ENCODE peak calls at places on chromosomes 7 and 10, in nine cellular contexts. One of them, this sample, is unnamed.

GRCh38 chr10:62024026-62024701 is 122.7 kb downstream of the ARID5B start:
- DNase-seq in glutamatergic neuron: no peak
- DNase-seq in WTC11: no peak
- DNase-seq in lower leg skin: no peak
- DNase-seq in nephron progenitor cell: no peak
- DNase-seq in kidney epithelial cell: no peak
- DNase-seq in GM13977: no peak
- DNase-seq in PC-3: peak; percentile 90
- DNase-seq in fibroblast of mammary gland: no peak
- DNase-seq in this sample: no peak

GRCh38 chr7:68133045-68133444 is 1136.4 kb downstream of the TYW1 start:
- DNase-seq in glutamatergic neuron: no peak
- DNase-seq in nephron progenitor cell: no peak
- DNase-seq in GM13977: no peak
- DNase-seq in fibroblast of mammary gland: no peak
- DNase-seq in PC-3: no peak
- DNase-seq in lower leg skin: no peak
- DNase-seq in WTC11: no peak
- DNase-seq in kidney epithelial cell: no peak
- DNase-seq in this sample: no peak

GRCh38 chr10:131929122-131929845 is 28.5 kb downstream of the PPP2R2D start:
- DNase-seq in GM13977: no peak
- DNase-seq in glutamatergic neuron: no peak
- DNase-seq in WTC11: peak; percentile 31
- DNase-seq in PC-3: no peak
- DNase-seq in lower leg skin: no peak
- DNase-seq in kidney epithelial cell: no peak
- DNase-seq in nephron progenitor cell: no peak
- DNase-seq in fibroblast of mammary gland: no peak
- DNase-seq in this sample: peak; percentile 44

GRCh38 chr10:13351340-13351915 is 3.3 kb upstream of the SEPHS1 start:
- DNase-seq in GM13977: peak; percentile 38
- DNase-seq in lower leg skin: no peak
- DNase-seq in kidney epithelial cell: no peak
- DNase-seq in PC-3: no peak
- DNase-seq in WTC11: peak; percentile 66
- DNase-seq in fibroblast of mammary gland: no peak
- DNase-seq in nephron progenitor cell: no peak
- DNase-seq in glutamatergic neuron: no peak
- DNase-seq in this sample: peak; percentile 33

GRCh38 chr10:102504976-102505300 is 1.2 kb downstream of the SUFU start:
- DNase-seq in lower leg skin: no peak
- DNase-seq in nephron progenitor cell: no peak
- DNase-seq in kidney epithelial cell: no peak
- DNase-seq in GM13977: no peak
- DNase-seq in glutamatergic neuron: no peak
- DNase-seq in fibroblast of mammary gland: no peak
- DNase-seq in PC-3: no peak
- DNase-seq in WTC11: no peak
- DNase-seq in this sample: no peak

GRCh38 chr10:84095821-84096497 is 43.4 kb upstream of the GHITM start:
- DNase-seq in PC-3: no peak
- DNase-seq in fibroblast of mammary gland: peak; percentile 44
- DNase-seq in nephron progenitor cell: no peak
- DNase-seq in lower leg skin: no peak
- DNase-seq in GM13977: no peak
- DNase-seq in WTC11: no peak
- DNase-seq in kidney epithelial cell: no peak
- DNase-seq in glutamatergic neuron: no peak
- DNase-seq in this sample: no peak

GRCh38 chr7:46239856-46240255 is 318.8 kb upstream of the IGFBP3 start:
- DNase-seq in kidney epithelial cell: no peak
- DNase-seq in fibroblast of mammary gland: no peak
- DNase-seq in WTC11: no peak
- DNase-seq in glutamatergic neuron: no peak
- DNase-seq in nephron progenitor cell: no peak
- DNase-seq in GM13977: no peak
- DNase-seq in PC-3: no peak
- DNase-seq in lower leg skin: no peak
- DNase-seq in this sample: no peak

GRCh38 chr7:129853661-129854268 is 99.0 kb downstream of the UBE2H start:
- DNase-seq in PC-3: peak; percentile 75
- DNase-seq in kidney epithelial cell: no peak
- DNase-seq in lower leg skin: no peak
- DNase-seq in glutamatergic neuron: no peak
- DNase-seq in WTC11: no peak
- DNase-seq in GM13977: no peak
- DNase-seq in fibroblast of mammary gland: peak; percentile 73
- DNase-seq in nephron progenitor cell: no peak
- DNase-seq in this sample: no peak

GRCh38 chr10:133292919-133293809 is 15.5 kb downstream of the TUBGCP2 start:
- DNase-seq in fibroblast of mammary gland: peak; percentile 89
- DNase-seq in PC-3: peak; percentile 93
- DNase-seq in glutamatergic neuron: no peak
- DNase-seq in nephron progenitor cell: no peak
- DNase-seq in kidney epithelial cell: no peak
- DNase-seq in WTC11: no peak
- DNase-seq in lower leg skin: no peak
- DNase-seq in GM13977: no peak
- DNase-seq in this sample: no peak

GRCh38 chr10:65341323-65341922 is 1584.4 kb upstream of the LRRTM3 start:
- DNase-seq in lower leg skin: peak; percentile 15
- DNase-seq in nephron progenitor cell: no peak
- DNase-seq in PC-3: peak; percentile 90
- DNase-seq in WTC11: no peak
- DNase-seq in GM13977: no peak
- DNase-seq in kidney epithelial cell: peak; percentile 19
- DNase-seq in glutamatergic neuron: no peak
- DNase-seq in fibroblast of mammary gland: no peak
- DNase-seq in this sample: no peak

GRCh38 chr10:24465899-24466615 is 257.1 kb downstream of the KIAA1217 start:
- DNase-seq in lower leg skin: no peak
- DNase-seq in fibroblast of mammary gland: peak; percentile 97
- DNase-seq in GM13977: peak; percentile 22
- DNase-seq in PC-3: peak; percentile 91
- DNase-seq in WTC11: no peak
- DNase-seq in glutamatergic neuron: no peak
- DNase-seq in nephron progenitor cell: no peak
- DNase-seq in kidney epithelial cell: peak; percentile 93
- DNase-seq in this sample: peak; percentile 42

GRCh38 chr10:69567920-69568319 is 5.3 kb downstream of the NEUROG3 start:
- DNase-seq in PC-3: peak; percentile 81
- DNase-seq in nephron progenitor cell: peak; percentile 92
- DNase-seq in glutamatergic neuron: no peak
- DNase-seq in GM13977: no peak
- DNase-seq in WTC11: peak; percentile 83
- DNase-seq in kidney epithelial cell: peak; percentile 4
- DNase-seq in fibroblast of mammary gland: peak; percentile 53
- DNase-seq in lower leg skin: no peak
- DNase-seq in this sample: no peak

GRCh38 chr10:104350146-104350635 is 3.4 kb upstream of the CFAP58 start:
- DNase-seq in WTC11: no peak
- DNase-seq in kidney epithelial cell: no peak
- DNase-seq in PC-3: peak; percentile 72
- DNase-seq in GM13977: peak; percentile 52
- DNase-seq in glutamatergic neuron: no peak
- DNase-seq in nephron progenitor cell: no peak
- DNase-seq in lower leg skin: peak; percentile 31
- DNase-seq in fibroblast of mammary gland: peak; percentile 84
- DNase-seq in this sample: peak; percentile 43

GRCh38 chr7:98993024-98993897 is 114.9 kb downstream of the TRRAP start:
- DNase-seq in PC-3: no peak
- DNase-seq in GM13977: no peak
- DNase-seq in glutamatergic neuron: no peak
- DNase-seq in kidney epithelial cell: no peak
- DNase-seq in lower leg skin: no peak
- DNase-seq in nephron progenitor cell: no peak
- DNase-seq in WTC11: no peak
- DNase-seq in fibroblast of mammary gland: no peak
- DNase-seq in this sample: no peak

GRCh38 chr10:71443676-71444075 is 47.0 kb downstream of the CDH23 start:
- DNase-seq in GM13977: no peak
- DNase-seq in nephron progenitor cell: no peak
- DNase-seq in fibroblast of mammary gland: no peak
- DNase-seq in glutamatergic neuron: no peak
- DNase-seq in kidney epithelial cell: no peak
- DNase-seq in lower leg skin: no peak
- DNase-seq in WTC11: peak; percentile 30
- DNase-seq in PC-3: no peak
- DNase-seq in this sample: no peak

GRCh38 chr7:37354661-37355131 is 94.0 kb downstream of the ELMO1 start:
- DNase-seq in GM13977: no peak
- DNase-seq in fibroblast of mammary gland: peak; percentile 63
- DNase-seq in kidney epithelial cell: peak; percentile 7
- DNase-seq in nephron progenitor cell: no peak
- DNase-seq in lower leg skin: peak; percentile 85
- DNase-seq in WTC11: peak; percentile 24
- DNase-seq in PC-3: no peak
- DNase-seq in glutamatergic neuron: no peak
- DNase-seq in this sample: no peak

GRCh38 chr7:44445986-44446671 is 44.3 kb downstream of the NUDCD3 start:
- DNase-seq in PC-3: no peak
- DNase-seq in glutamatergic neuron: no peak
- DNase-seq in WTC11: no peak
- DNase-seq in lower leg skin: no peak
- DNase-seq in nephron progenitor cell: no peak
- DNase-seq in GM13977: no peak
- DNase-seq in kidney epithelial cell: no peak
- DNase-seq in fibroblast of mammary gland: no peak
- DNase-seq in this sample: no peak

GRCh38 chr7:9657257-9657656 is 1223.8 kb downstream of the NXPH1 start:
- DNase-seq in kidney epithelial cell: no peak
- DNase-seq in nephron progenitor cell: no peak
- DNase-seq in WTC11: no peak
- DNase-seq in PC-3: peak; percentile 24
- DNase-seq in fibroblast of mammary gland: no peak
- DNase-seq in glutamatergic neuron: no peak
- DNase-seq in lower leg skin: no peak
- DNase-seq in GM13977: no peak
- DNase-seq in this sample: no peak
- TF ChIP-seq CTCF in kidney epithelial cell: peak; percentile 31
- TF ChIP-seq CTCF in nephron progenitor cell: no peak
- TF ChIP-seq CTCF in WTC11: no peak
- TF ChIP-seq CTCF in PC-3: peak; percentile 40
- TF ChIP-seq CTCF in fibroblast of mammary gland: no peak
- TF ChIP-seq CTCF in glutamatergic neuron: no peak
- TF ChIP-seq CTCF in lower leg skin: no peak
- TF ChIP-seq CTCF in GM13977: no peak
- TF ChIP-seq CTCF in this sample: no peak

GRCh38 chr10:47348138-47348651 is at the start of gene RBP3:
- DNase-seq in WTC11: no peak
- DNase-seq in nephron progenitor cell: no peak
- DNase-seq in GM13977: no peak
- DNase-seq in kidney epithelial cell: no peak
- DNase-seq in PC-3: no peak
- DNase-seq in fibroblast of mammary gland: no peak
- DNase-seq in lower leg skin: no peak
- DNase-seq in glutamatergic neuron: no peak
- DNase-seq in this sample: no peak

GRCh38 chr10:47347303-47347675 is 874 bp upstream of the RBP3 start:
- DNase-seq in kidney epithelial cell: no peak
- DNase-seq in GM13977: no peak
- DNase-seq in lower leg skin: no peak
- DNase-seq in nephron progenitor cell: no peak
- DNase-seq in PC-3: no peak
- DNase-seq in glutamatergic neuron: no peak
- DNase-seq in fibroblast of mammary gland: no peak
- DNase-seq in WTC11: no peak
- DNase-seq in this sample: no peak

GRCh38 chr10:47349941-47350371 is 1.8 kb downstream of the RBP3 start:
- DNase-seq in WTC11: no peak
- DNase-seq in GM13977: no peak
- DNase-seq in lower leg skin: no peak
- DNase-seq in fibroblast of mammary gland: no peak
- DNase-seq in glutamatergic neuron: no peak
- DNase-seq in nephron progenitor cell: no peak
- DNase-seq in kidney epithelial cell: no peak
- DNase-seq in PC-3: no peak
- DNase-seq in this sample: no peak

GRCh38 chr10:47349516-47349915 is 1.4 kb downstream of the RBP3 start:
- DNase-seq in WTC11: no peak
- DNase-seq in kidney epithelial cell: no peak
- DNase-seq in lower leg skin: no peak
- DNase-seq in nephron progenitor cell: no peak
- DNase-seq in PC-3: no peak
- DNase-seq in GM13977: no peak
- DNase-seq in fibroblast of mammary gland: no peak
- DNase-seq in glutamatergic neuron: no peak
- DNase-seq in this sample: no peak

GRCh38 chr10:47348661-47349470 is 703 bp downstream of the RBP3 start:
- DNase-seq in PC-3: no peak
- DNase-seq in nephron progenitor cell: no peak
- DNase-seq in WTC11: no peak
- DNase-seq in lower leg skin: no peak
- DNase-seq in glutamatergic neuron: no peak
- DNase-seq in GM13977: no peak
- DNase-seq in fibroblast of mammary gland: no peak
- DNase-seq in kidney epithelial cell: no peak
- DNase-seq in this sample: no peak
- TF ChIP-seq CTCF in PC-3: no peak
- TF ChIP-seq CTCF in nephron progenitor cell: no peak
- TF ChIP-seq CTCF in WTC11: no peak
- TF ChIP-seq CTCF in lower leg skin: no peak
- TF ChIP-seq CTCF in glutamatergic neuron: no peak
- TF ChIP-seq CTCF in GM13977: no peak
- TF ChIP-seq CTCF in fibroblast of mammary gland: no peak
- TF ChIP-seq CTCF in kidney epithelial cell: no peak
- TF ChIP-seq CTCF in this sample: no peak

DNA sequence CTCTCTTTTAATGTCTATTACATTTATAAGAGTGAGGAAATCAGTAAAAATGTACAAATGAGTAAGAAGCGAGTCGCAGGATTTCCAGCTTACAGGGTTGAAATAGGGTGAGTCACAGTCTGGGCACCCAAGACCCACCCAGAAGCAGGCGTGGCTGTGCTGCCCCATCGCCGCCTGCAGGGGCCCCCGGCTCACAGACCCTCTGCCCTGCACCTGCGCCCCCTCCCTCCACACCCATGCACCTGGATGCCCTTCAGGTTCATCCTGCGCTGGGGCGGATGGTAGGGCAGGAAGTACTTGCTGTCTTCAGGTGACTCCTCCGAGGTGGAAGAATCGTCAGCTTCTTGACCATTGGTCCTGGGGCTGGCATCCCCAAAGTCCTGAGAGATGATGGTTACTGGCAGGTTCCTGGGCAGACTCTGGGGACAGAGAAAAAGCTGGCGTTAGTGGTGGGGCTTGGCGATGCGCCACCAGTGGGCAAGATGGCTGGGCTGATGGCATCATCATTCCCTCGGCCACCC is 90.2 kb upstream of the GNA12 start:
- DNase-seq in fibroblast of mammary gland: peak; percentile 90
- DNase-seq in GM13977: no peak
- DNase-seq in lower leg skin: no peak
- DNase-seq in nephron progenitor cell: no peak
- DNase-seq in kidney epithelial cell: peak; percentile 94
- DNase-seq in PC-3: peak; percentile 64
- DNase-seq in glutamatergic neuron: no peak
- DNase-seq in WTC11: peak; percentile 13
- DNase-seq in this sample: no peak
- TF ChIP-seq CTCF in fibroblast of mammary gland: no peak
- TF ChIP-seq CTCF in GM13977: no peak
- TF ChIP-seq CTCF in lower leg skin: no peak
- TF ChIP-seq CTCF in nephron progenitor cell: no peak
- TF ChIP-seq CTCF in kidney epithelial cell: peak; percentile 43
- TF ChIP-seq CTCF in PC-3: no peak
- TF ChIP-seq CTCF in glutamatergic neuron: no peak
- TF ChIP-seq CTCF in WTC11: no peak
- TF ChIP-seq CTCF in this sample: no peak

GRCh38 chr10:75097666-75098285 is 13.7 kb upstream of the SAMD8 start:
- DNase-seq in GM13977: no peak
- DNase-seq in nephron progenitor cell: no peak
- DNase-seq in PC-3: peak; percentile 58
- DNase-seq in fibroblast of mammary gland: peak; percentile 31
- DNase-seq in WTC11: no peak
- DNase-seq in kidney epithelial cell: no peak
- DNase-seq in lower leg skin: no peak
- DNase-seq in glutamatergic neuron: peak; percentile 49
- DNase-seq in this sample: no peak
- TF ChIP-seq CTCF in GM13977: peak; percentile 34
- TF ChIP-seq CTCF in nephron progenitor cell: peak; percentile 17
- TF ChIP-seq CTCF in PC-3: peak; percentile 67
- TF ChIP-seq CTCF in fibroblast of mammary gland: peak; percentile 41
- TF ChIP-seq CTCF in WTC11: no peak
- TF ChIP-seq CTCF in kidney epithelial cell: peak; percentile 20
- TF ChIP-seq CTCF in lower leg skin: no peak
- TF ChIP-seq CTCF in glutamatergic neuron: peak; percentile 23
- TF ChIP-seq CTCF in this sample: peak; percentile 35